ENCODE peak calls at places on chromosomes 12 and 14, in nine cellular contexts. Y, M, J, Z, H, K, I, E and U are unnamed samples. For H3K4me1, the result is how much of the 10 kb centered on the place peaks cover.

GRCh38 chr12:25839470-25839869 is 119.0 kb upstream of the RASSF8 start:
- DNase-seq in Y (no peak), M (no peak), J (no peak), Z (no peak), H (no peak), K (peak), I (no peak), E (no peak), U (no peak)

GRCh38 chr14:81681466-81681865 is 147.8 kb upstream of the SEL1L start:
- DNase-seq in Y (no peak), M (no peak), J (no peak), Z (no peak), H (no peak), K (no peak), I (no peak), E (no peak), U (no peak)

GRCh38 chr12:10582704-10583103 is 30.7 kb downstream of the MAGOHB start:
- DNase-seq in Y (no peak), M (no peak), J (no peak), Z (no peak), H (no peak), K (no peak), I (no peak), E (no peak), U (no peak)

GRCh38 chr14:85195872-85196477 is 334.0 kb upstream of the FLRT2 start:
- DNase-seq in Y (no peak), M (no peak), J (no peak), Z (no peak), H (no peak), K (peak), I (peak), E (no peak), U (no peak)

GRCh38 chr12:122423258-122424165 is 1.0 kb upstream of the CLIP1 start:
- DNase-seq in Y (no peak), M (peak), J (peak), Z (peak), H (no peak), K (peak), I (peak), E (peak), U (no peak)

GRCh38 chr14:106372870-106373657 is 846.7 kb downstream of the TMEM121 start:
- DNase-seq in Y (peak), M (peak), J (peak), Z (peak), H (no peak), K (no peak), I (peak), E (no peak), U (no peak)

GRCh38 chr12:94704452-94704871 is 54.1 kb upstream of the TMCC3 start:
- DNase-seq in Y (no peak), M (no peak), J (no peak), Z (no peak), H (no peak), K (peak), I (no peak), E (no peak), U (no peak)

GRCh38 chr12:89135976-89136634 is 216.2 kb downstream of the DUSP6 start:
- DNase-seq in Y (no peak), M (no peak), J (no peak), Z (no peak), H (no peak), K (peak), I (no peak), E (no peak), U (no peak)

GRCh38 chr12:109770104-109770860 is 56.7 kb downstream of the FAM222A start:
- DNase-seq in Y (no peak), M (no peak), J (no peak), Z (no peak), H (no peak), K (no peak), I (no peak), E (no peak), U (no peak)

GRCh38 chr14:75335588-75335987 is 57.0 kb downstream of the FOS start:
- DNase-seq in Y (no peak), M (no peak), J (no peak), Z (no peak), H (no peak), K (no peak), I (no peak), E (no peak), U (no peak)

GRCh38 chr12:24875014-24875413 is 73.9 kb downstream of the BCAT1 start:
- DNase-seq in Y (no peak), M (no peak), J (no peak), Z (no peak), H (no peak), K (no peak), I (no peak), E (no peak), U (no peak)

GRCh38 chr12:54749191-54749818 is 101.1 kb upstream of the DCD start:
- DNase-seq in Y (no peak), M (no peak), J (peak), Z (peak), H (no peak), K (peak), I (peak), E (peak), U (peak)

GRCh38 chr14:26414933-26415332 is 182.9 kb downstream of the NOVA1 start:
- DNase-seq in Y (no peak), M (no peak), J (no peak), Z (no peak), H (no peak), K (no peak), I (no peak), E (no peak), U (no peak)

GRCh38 chr12:111366583-111366982 is 2.3 kb downstream of the PHETA1 start:
- DNase-seq in Y (no peak), M (no peak), J (no peak), Z (no peak), H (no peak), K (no peak), I (no peak), E (no peak), U (no peak)

GRCh38 chr12:28216016-28216415 is 25.8 kb downstream of the CCDC91 start:
- DNase-seq in Y (no peak), M (no peak), J (no peak), Z (no peak), H (no peak), K (no peak), I (peak), E (no peak), U (no peak)

GRCh38 chr14:61559641-61560201 is 135.6 kb upstream of the HIF1A start:
- DNase-seq in Y (no peak), M (no peak), J (peak), Z (no peak), H (no peak), K (no peak), I (peak), E (no peak), U (no peak)

GRCh38 chr14:91229743-91230200 is 14.7 kb downstream of the GPR68 start:
- DNase-seq in Y (no peak), M (no peak), J (no peak), Z (peak), H (no peak), K (no peak), I (no peak), E (no peak), U (no peak)

GRCh38 chr12:97336896-97337751 is 125.5 kb upstream of the RMST start:
- DNase-seq in Y (no peak), M (no peak), J (no peak), Z (no peak), H (no peak), K (no peak), I (no peak), E (no peak), U (no peak)

GRCh38 chr12:110330544-110330943 is 49.5 kb downstream of the ATP2A2 start:
- DNase-seq in Y (no peak), M (no peak), J (no peak), Z (no peak), H (no peak), K (peak), I (peak), E (no peak), U (no peak)

GRCh38 chr12:115922952-115923564 is 354.4 kb downstream of the MED13L start:
- DNase-seq in Y (no peak), M (no peak), J (peak), Z (no peak), H (no peak), K (peak), I (peak), E (no peak), U (no peak)

GRCh38 chr14:30630248-30630647 is 8.1 kb downstream of the SCFD1 start:
- DNase-seq in Y (no peak), M (no peak), J (no peak), Z (no peak), H (no peak), K (no peak), I (no peak), E (no peak), U (no peak)

GRCh38 chr14:104476437-104476836 is 103.1 kb upstream of the C14orf180 start:
- DNase-seq in Y (no peak), M (no peak), J (no peak), Z (no peak), H (no peak), K (no peak), I (no peak), E (no peak), U (no peak)

GRCh38 chr14:71380271-71380670 is 473.0 kb downstream of the PCNX1 start:
- DNase-seq in Y (no peak), M (no peak), J (no peak), Z (no peak), H (no peak), K (peak), I (peak), E (peak), U (no peak)

GRCh38 chr12:120642806-120643205 is 2.4 kb downstream of the CABP1 start:
- DNase-seq in Y (no peak), M (no peak), J (no peak), Z (no peak), H (no peak), K (no peak), I (no peak), E (no peak), U (no peak)
- H3K27ac ChIP-seq in Y (no peak), M (no peak), J (no peak), Z (no peak), H (no peak), K (no peak), I (no peak), E (no peak), U (no peak)

GRCh38 chr12:46265734-46266133 is 3.1 kb downstream of the SLC38A1 start:
- DNase-seq in Y (no peak), M (no peak), J (no peak), Z (no peak), H (no peak), K (no peak), I (no peak), E (no peak), U (no peak)

GRCh38 chr12:46264057-46264456 is 4.8 kb downstream of the SLC38A1 start:
- DNase-seq in Y (no peak), M (no peak), J (no peak), Z (no peak), H (no peak), K (peak), I (no peak), E (no peak), U (no peak)

GRCh38 chr12:46263140-46264017 is 5.5 kb downstream of the SLC38A1 start:
- DNase-seq in Y (no peak), M (no peak), J (no peak), Z (no peak), H (no peak), K (peak), I (peak), E (no peak), U (no peak)

GRCh38 chr12:46266382-46266791 is 2.5 kb downstream of the SLC38A1 start:
- DNase-seq in Y (no peak), M (no peak), J (peak), Z (no peak), H (no peak), K (peak), I (peak), E (no peak), U (no peak)

GRCh38 chr12:46265102-46265501 is 3.7 kb downstream of the SLC38A1 start:
- DNase-seq in Y (no peak), M (no peak), J (no peak), Z (no peak), H (no peak), K (no peak), I (no peak), E (no peak), U (no peak)
- H3K4me3 ChIP-seq in Y (no peak), M (no peak), J (peak), Z (peak), H (peak), K (peak), I (peak), E (no peak), U (no peak)

GRCh38 chr12:11710906-11711305 is 61.4 kb downstream of the ETV6 start:
- DNase-seq in Y (no peak), M (no peak), J (no peak), Z (no peak), H (no peak), K (no peak), I (no peak), E (no peak), U (no peak)
- H3K4me1 ChIP-seq in Y (under half), M (under half), J (under half), Z (under half), H (under half), K (under half), I (under half), E (under half), U (under half)

GRCh38 chr14:53954551-53955233 is 1.9 kb downstream of the BMP4 start:
- DNase-seq in Y (no peak), M (peak), J (no peak), Z (no peak), H (peak), K (peak), I (no peak), E (peak), U (no peak)
- H3K27ac ChIP-seq in Y (no peak), M (peak), J (no peak), Z (no peak), H (peak), K (peak), I (no peak), E (no peak), U (no peak)

GRCh38 chr14:68199465-68200145 is 380.0 kb downstream of the RAD51B start:
- DNase-seq in Y (no peak), M (peak), J (no peak), Z (no peak), H (peak), K (no peak), I (peak), E (no peak), U (peak)
- H3K4me3 ChIP-seq in Y (no peak), M (no peak), J (no peak), Z (no peak), H (no peak), K (no peak), I (no peak), E (no peak), U (no peak)

GRCh38 chr14:93012516-93013367 is 89.8 kb downstream of the CHGA start:
- DNase-seq in Y (no peak), M (no peak), J (no peak), Z (no peak), H (no peak), K (no peak), I (no peak), E (no peak), U (no peak)

GRCh38 chr14:93014038-93015023 is 91.4 kb downstream of the CHGA start:
- DNase-seq in Y (no peak), M (no peak), J (no peak), Z (no peak), H (no peak), K (no peak), I (no peak), E (no peak), U (no peak)

GRCh38 chr14:93011650-93012317 is 88.8 kb downstream of the CHGA start:
- DNase-seq in Y (no peak), M (no peak), J (no peak), Z (no peak), H (no peak), K (no peak), I (no peak), E (no peak), U (no peak)

GRCh38 chr14:93015039-93015438 is 92.1 kb downstream of the CHGA start:
- DNase-seq in Y (no peak), M (no peak), J (no peak), Z (no peak), H (no peak), K (no peak), I (no peak), E (no peak), U (no peak)

GRCh38 chr14:93013368-93013719 is 90.4 kb downstream of the CHGA start:
- DNase-seq in Y (no peak), M (no peak), J (no peak), Z (no peak), H (no peak), K (no peak), I (no peak), E (no peak), U (no peak)
- H3K4me1 ChIP-seq in Y (under half), M (half or more), J (under half), Z (under half), H (half or more), K (under half), I (under half), E (under half), U (under half)